ENCODE peak calls at places on chromosomes 6 and 20, in four cellular contexts. One of them, this sample, is unnamed.

GRCh38 chr6:14871196-14871595 is 374.7 kb upstream of the JARID2 start:
- DNase-seq in GM12865: no peak
- DNase-seq in dorsolateral prefrontal cortex: no peak
- DNase-seq in fibroblast of mammary gland: no peak
- DNase-seq in this sample: no peak

GRCh38 chr6:55286824-55287223 is 40.4 kb upstream of the GFRAL start:
- DNase-seq in GM12865: no peak
- DNase-seq in dorsolateral prefrontal cortex: no peak
- DNase-seq in fibroblast of mammary gland: no peak
- DNase-seq in this sample: no peak

GRCh38 chr20:45407067-45407745 is 883 bp upstream of the DBNDD2 start:
- DNase-seq in GM12865: no peak
- DNase-seq in dorsolateral prefrontal cortex: no peak
- DNase-seq in fibroblast of mammary gland: peak; percentile 35
- DNase-seq in this sample: peak; percentile 28

GRCh38 chr20:11924923-11925322 is 7.2 kb downstream of the BTBD3 start:
- DNase-seq in GM12865: no peak
- DNase-seq in dorsolateral prefrontal cortex: no peak
- DNase-seq in fibroblast of mammary gland: no peak
- DNase-seq in this sample: no peak

GRCh38 chr20:61926796-61927192 is 138.9 kb downstream of the TAF4 start:
- DNase-seq in GM12865: no peak
- DNase-seq in dorsolateral prefrontal cortex: no peak
- DNase-seq in fibroblast of mammary gland: no peak
- DNase-seq in this sample: no peak

GRCh38 chr6:72811971-72812421 is 190.1 kb downstream of the KCNQ5 start:
- DNase-seq in GM12865: no peak
- DNase-seq in dorsolateral prefrontal cortex: no peak
- DNase-seq in fibroblast of mammary gland: peak; percentile 49
- DNase-seq in this sample: no peak

GRCh38 chr6:854405-855073 is 161.6 kb upstream of the EXOC2 start:
- DNase-seq in GM12865: no peak
- DNase-seq in dorsolateral prefrontal cortex: no peak
- DNase-seq in fibroblast of mammary gland: no peak
- DNase-seq in this sample: no peak

GRCh38 chr20:18513208-18513607 is 5.5 kb downstream of the SEC23B start:
- DNase-seq in GM12865: no peak
- DNase-seq in dorsolateral prefrontal cortex: no peak
- DNase-seq in fibroblast of mammary gland: no peak
- DNase-seq in this sample: no peak

GRCh38 chr20:50285376-50286173 is 94.9 kb downstream of the CEBPB start:
- DNase-seq in GM12865: peak; percentile 80
- DNase-seq in dorsolateral prefrontal cortex: no peak
- DNase-seq in fibroblast of mammary gland: peak; percentile 92
- DNase-seq in this sample: peak; percentile 76

GRCh38 chr20:17935186-17935585 is 33.4 kb downstream of the SNX5 start:
- DNase-seq in GM12865: no peak
- DNase-seq in dorsolateral prefrontal cortex: no peak
- DNase-seq in fibroblast of mammary gland: peak; percentile 41
- DNase-seq in this sample: no peak

GRCh38 chr6:160344281-160344680 is 3.9 kb upstream of the SLC22A3 start:
- DNase-seq in GM12865: no peak
- DNase-seq in dorsolateral prefrontal cortex: no peak
- DNase-seq in fibroblast of mammary gland: no peak
- DNase-seq in this sample: no peak

GRCh38 chr6:160348552-160349441 is 619 bp downstream of the SLC22A3 start:
- DNase-seq in GM12865: no peak
- DNase-seq in dorsolateral prefrontal cortex: no peak
- DNase-seq in fibroblast of mammary gland: no peak
- DNase-seq in this sample: no peak

GRCh38 chr6:160349837-160350236 is 1.7 kb downstream of the SLC22A3 start:
- DNase-seq in GM12865: no peak
- DNase-seq in dorsolateral prefrontal cortex: no peak
- DNase-seq in fibroblast of mammary gland: no peak
- DNase-seq in this sample: no peak

GRCh38 chr6:160347259-160348208 is 644 bp upstream of the SLC22A3 start:
- DNase-seq in GM12865: no peak
- DNase-seq in dorsolateral prefrontal cortex: no peak
- DNase-seq in fibroblast of mammary gland: no peak
- DNase-seq in this sample: no peak

DNA sequence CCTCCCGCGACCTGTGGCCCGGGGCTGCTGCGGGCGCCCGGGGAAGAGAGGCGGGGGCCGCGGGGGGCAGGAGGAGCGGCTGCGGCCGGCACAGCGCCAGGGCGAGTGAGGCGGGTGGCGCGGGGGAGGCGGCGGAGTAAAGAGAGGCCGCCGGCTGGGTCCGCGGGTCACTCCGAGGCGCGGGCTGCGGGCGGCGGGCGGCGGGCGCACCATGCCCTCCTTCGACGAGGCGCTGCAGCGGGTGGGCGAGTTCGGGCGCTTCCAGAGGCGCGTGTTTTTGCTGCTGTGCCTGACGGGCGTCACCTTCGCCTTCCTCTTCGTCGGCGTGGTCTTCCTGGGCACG is at the start of gene SLC22A3:
- DNase-seq in GM12865: no peak
- DNase-seq in dorsolateral prefrontal cortex: no peak
- DNase-seq in fibroblast of mammary gland: no peak
- DNase-seq in this sample: no peak
- H3K4me3 ChIP-seq in GM12865: no peak within 1 kb of the TSS
- H3K4me3 ChIP-seq in dorsolateral prefrontal cortex: peak within 1 kb of the TSS; percentile 71
- H3K4me3 ChIP-seq in fibroblast of mammary gland: peak within 1 kb of the TSS; percentile 40
- H3K4me3 ChIP-seq in this sample: peak within 1 kb of the TSS; percentile 51

GRCh38 chr6:38708483-38708882 is 5.5 kb upstream of the GLO1 start:
- DNase-seq in GM12865: no peak
- DNase-seq in dorsolateral prefrontal cortex: no peak
- DNase-seq in fibroblast of mammary gland: no peak
- DNase-seq in this sample: no peak
- TF ChIP-seq CTCF in GM12865: no peak
- TF ChIP-seq CTCF in dorsolateral prefrontal cortex: peak; percentile 7
- TF ChIP-seq CTCF in fibroblast of mammary gland: no peak
- TF ChIP-seq CTCF in this sample: no peak

DNA sequence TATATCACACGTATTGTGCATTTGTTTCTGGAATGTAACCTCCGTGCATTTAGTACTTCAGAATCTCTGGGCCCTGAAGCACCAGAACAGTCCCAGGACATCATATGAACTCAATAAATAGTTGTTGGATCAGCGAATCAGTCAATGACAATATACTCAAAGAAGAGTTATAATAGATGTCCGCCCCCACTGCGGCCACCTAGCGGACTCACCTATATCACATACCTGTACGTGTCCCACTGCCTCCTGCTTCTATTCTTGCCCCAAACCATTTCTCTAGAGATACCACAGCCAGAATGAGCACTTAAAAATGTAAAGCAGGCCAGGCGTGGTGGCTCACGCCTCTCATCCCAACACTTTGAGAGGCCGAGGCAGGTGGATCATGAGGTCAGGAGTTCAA is 73.9 kb downstream of the DCDC2 start:
- DNase-seq in GM12865: no peak
- DNase-seq in dorsolateral prefrontal cortex: no peak
- DNase-seq in fibroblast of mammary gland: no peak
- DNase-seq in this sample: no peak
- H3K4me3 ChIP-seq in GM12865: no peak overlapping the region
- H3K4me3 ChIP-seq in dorsolateral prefrontal cortex: no peak overlapping the region
- H3K4me3 ChIP-seq in fibroblast of mammary gland: no peak overlapping the region
- H3K4me3 ChIP-seq in this sample: no peak overlapping the region

DNA sequence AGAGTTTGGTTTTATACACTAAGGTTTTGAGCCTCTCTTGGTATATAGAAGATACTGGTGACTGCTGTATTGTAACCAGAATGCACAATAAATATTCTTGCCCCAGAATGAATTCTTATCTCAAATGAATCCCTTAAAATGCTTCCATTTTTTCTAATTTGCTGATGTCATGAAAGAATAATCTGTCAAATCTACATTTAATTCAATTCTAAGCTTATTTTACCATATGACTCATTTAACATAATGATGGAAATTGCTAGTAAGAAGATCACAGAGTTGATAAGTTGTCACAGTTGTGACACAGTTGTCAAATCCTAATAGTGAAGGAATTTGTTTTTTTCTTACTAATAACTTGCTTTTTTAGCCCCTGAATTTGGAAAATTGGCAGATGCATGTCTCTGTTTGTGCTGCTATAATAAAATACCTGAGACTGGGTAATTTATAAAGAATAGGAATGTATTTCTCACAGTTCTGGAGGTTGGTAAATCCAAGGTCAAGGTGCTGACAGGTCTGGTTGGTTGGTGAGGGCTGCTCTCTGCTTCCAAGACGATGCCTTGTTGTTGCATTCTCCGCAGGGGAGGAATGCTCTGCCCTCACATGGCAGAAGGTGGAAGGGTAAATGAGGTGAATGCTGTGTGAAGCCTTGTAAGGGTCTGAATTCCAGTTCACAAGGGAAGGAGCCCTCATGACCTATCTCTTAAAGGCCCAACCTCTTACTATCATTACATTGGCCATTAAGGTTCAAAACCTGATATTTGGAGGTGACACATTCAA is 4.7 kb downstream of the ECT2L start:
- DNase-seq in GM12865: no peak
- DNase-seq in dorsolateral prefrontal cortex: no peak
- DNase-seq in fibroblast of mammary gland: peak; percentile 37
- DNase-seq in this sample: no peak
- TF ChIP-seq CTCF in GM12865: no peak
- TF ChIP-seq CTCF in dorsolateral prefrontal cortex: no peak
- TF ChIP-seq CTCF in fibroblast of mammary gland: peak; percentile 35
- TF ChIP-seq CTCF in this sample: no peak

DNA sequence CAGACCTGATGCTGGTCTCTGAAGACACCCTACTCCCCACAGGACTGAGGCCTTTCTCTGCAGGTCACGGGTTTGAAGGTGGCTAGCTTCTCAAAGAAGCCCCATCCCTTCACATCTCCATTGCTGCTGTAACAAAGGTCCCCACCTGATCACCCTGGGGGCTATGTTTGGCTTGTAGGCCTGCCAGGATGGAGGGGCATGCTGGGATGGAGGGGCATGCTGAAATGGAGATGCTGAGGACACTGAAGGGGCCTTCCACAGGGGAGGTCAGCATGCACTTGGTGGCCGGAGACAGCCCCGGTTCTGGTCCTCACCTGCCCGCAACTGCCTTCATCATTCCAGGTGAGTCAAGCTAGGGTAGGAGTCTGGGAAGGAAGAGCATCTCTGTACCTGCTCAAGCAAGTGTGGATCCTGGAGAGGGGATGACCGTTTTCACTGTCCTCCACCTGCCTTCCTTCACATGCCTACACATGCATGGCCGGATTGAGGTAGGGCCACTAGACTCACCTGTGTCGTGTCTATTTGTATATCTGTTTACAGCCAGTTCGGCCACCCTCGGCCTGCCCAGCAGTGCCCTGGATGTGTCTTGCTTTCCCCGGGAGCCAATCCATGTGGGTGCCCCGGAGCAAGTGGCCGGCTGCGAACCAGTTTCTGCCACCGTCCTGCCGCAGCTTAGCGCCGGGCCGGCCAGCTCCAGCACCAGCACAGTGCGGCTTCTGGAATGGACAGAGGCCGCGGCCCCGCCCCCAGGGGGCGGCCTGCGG is 6.0 kb downstream of the L3MBTL1 start:
- DNase-seq in GM12865: no peak
- DNase-seq in dorsolateral prefrontal cortex: no peak
- DNase-seq in fibroblast of mammary gland: no peak
- DNase-seq in this sample: no peak
- H3K4me3 ChIP-seq in GM12865: peak overlapping the region; percentile 62
- H3K4me3 ChIP-seq in dorsolateral prefrontal cortex: peak overlapping the region; percentile 77
- H3K4me3 ChIP-seq in fibroblast of mammary gland: peak overlapping the region; percentile 62
- H3K4me3 ChIP-seq in this sample: peak overlapping the region; percentile 69

DNA sequence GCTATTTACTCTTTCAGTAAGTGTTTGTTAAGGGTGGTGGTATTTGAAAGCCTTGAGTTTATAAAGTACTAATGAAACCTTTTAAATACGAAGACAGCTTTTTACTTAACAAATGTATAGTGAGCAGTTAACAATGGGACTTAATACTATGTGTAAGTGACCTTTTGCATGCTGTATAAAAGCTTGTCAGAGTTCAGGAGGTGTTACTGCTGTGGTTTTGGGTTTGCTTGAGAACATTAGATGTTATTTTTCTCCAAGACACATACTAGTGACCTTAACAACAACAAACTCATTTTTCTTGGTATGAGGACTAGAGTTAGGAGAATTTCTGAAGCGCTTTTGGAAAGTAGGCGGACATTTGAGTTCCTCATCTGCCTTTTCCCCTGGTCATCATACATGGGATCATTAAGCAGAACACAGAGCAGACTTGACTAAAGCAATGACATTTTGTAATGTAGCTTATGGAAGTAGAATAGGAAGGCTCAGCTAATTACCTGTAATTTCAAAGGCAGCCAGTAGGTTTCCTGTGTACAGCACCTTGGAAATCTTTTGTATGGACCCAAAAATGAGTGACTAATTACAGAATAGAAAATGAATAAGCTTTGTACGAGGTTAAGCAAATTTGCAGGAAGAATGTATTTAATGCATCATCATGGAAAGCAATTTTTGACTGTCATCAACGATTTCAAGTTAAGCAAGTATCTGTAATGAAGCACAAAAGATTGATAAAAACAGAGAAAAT is 14.1 kb downstream of the CDYL start:
- DNase-seq in GM12865: no peak
- DNase-seq in dorsolateral prefrontal cortex: no peak
- DNase-seq in fibroblast of mammary gland: no peak
- DNase-seq in this sample: no peak
- TF ChIP-seq CTCF in GM12865: peak; percentile 25
- TF ChIP-seq CTCF in dorsolateral prefrontal cortex: no peak
- TF ChIP-seq CTCF in fibroblast of mammary gland: peak; percentile 19
- TF ChIP-seq CTCF in this sample: no peak

DNA sequence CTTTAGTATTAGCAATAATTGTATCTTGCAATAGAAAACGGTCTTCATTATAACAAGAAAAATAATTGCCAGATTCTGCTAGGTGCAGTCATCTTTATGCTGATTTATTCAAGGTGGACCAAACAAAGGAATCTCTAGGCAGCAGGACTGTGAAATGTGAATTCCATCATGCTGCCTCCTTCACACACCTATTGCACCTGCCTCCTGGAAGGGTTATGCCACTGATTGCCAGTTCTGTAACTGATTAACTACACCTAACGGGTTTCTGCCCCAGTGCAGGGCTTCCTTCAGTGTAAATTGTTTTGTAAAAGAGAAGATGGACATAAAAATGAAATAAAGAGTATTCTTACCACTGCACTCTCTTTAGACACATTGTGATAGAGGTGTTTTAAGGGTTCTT is 96.1 kb downstream of the FOXO3 start:
- DNase-seq in GM12865: no peak
- DNase-seq in dorsolateral prefrontal cortex: no peak
- DNase-seq in fibroblast of mammary gland: no peak
- DNase-seq in this sample: no peak
- H3K4me3 ChIP-seq in GM12865: no peak overlapping the region
- H3K4me3 ChIP-seq in dorsolateral prefrontal cortex: no peak overlapping the region
- H3K4me3 ChIP-seq in fibroblast of mammary gland: peak overlapping the region; percentile 18
- H3K4me3 ChIP-seq in this sample: peak overlapping the region; percentile 15

DNA sequence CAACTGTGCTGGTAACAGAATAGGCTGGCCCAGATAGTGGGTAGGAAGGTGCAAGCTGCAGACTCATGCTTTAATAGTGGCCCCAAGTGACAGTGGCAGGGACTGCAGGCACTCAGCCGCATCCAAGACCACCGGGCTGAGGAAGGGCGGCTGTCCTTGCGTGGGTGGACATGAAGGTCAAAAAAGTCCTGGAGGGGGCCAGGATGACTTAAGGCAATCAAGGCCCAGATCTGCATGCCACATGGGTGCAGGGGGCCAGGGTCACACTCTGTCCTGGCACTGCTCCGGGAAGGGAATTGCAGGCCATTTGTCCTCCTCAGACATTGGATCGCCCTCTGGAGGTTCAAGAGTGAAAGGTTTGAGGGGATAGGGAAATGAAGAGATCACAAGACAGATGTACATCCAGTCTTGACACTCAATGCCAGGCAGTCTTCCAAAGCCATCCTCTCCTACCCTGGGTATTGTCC is 10.4 kb upstream of the VNN2 start:
- DNase-seq in GM12865: peak; percentile 72
- DNase-seq in dorsolateral prefrontal cortex: no peak
- DNase-seq in fibroblast of mammary gland: peak; percentile 10
- DNase-seq in this sample: no peak
- TF ChIP-seq CTCF in GM12865: peak; percentile 58
- TF ChIP-seq CTCF in dorsolateral prefrontal cortex: peak; percentile 43
- TF ChIP-seq CTCF in fibroblast of mammary gland: peak; percentile 17
- TF ChIP-seq CTCF in this sample: no peak

GRCh38 chr6:42974919-42975505 is 4.0 kb downstream of the PEX6 start:
- DNase-seq in GM12865: no peak
- DNase-seq in dorsolateral prefrontal cortex: no peak
- DNase-seq in fibroblast of mammary gland: no peak
- DNase-seq in this sample: no peak
- H3K4me3 ChIP-seq in GM12865: no peak overlapping the region
- H3K4me3 ChIP-seq in dorsolateral prefrontal cortex: no peak overlapping the region
- H3K4me3 ChIP-seq in fibroblast of mammary gland: no peak overlapping the region
- H3K4me3 ChIP-seq in this sample: no peak overlapping the region

This sample was measured in AG10803.